ENCODE peak calls at places on chromosomes 16 and 17, in eight cellular contexts. M is transverse colon; C is CD8-positive, alpha-beta memory T cell; Y is ovary; F is lower lobe of right lung; W is fibroblast of lung; A is psoas muscle; P is Peyer's patch. U is an unnamed sample.

GRCh38 chr17:76710863-76711611 is at the start of gene MXRA7:
- DNase-seq in M (peak; percentile 72), C (peak; percentile 67), Y (peak; percentile 86), F (peak; percentile 79), W (peak; percentile 67), A (peak; percentile 89), P (peak; percentile 76), U (peak; percentile 94)

GRCh38 chr16:27379919-27380318 is 22.1 kb upstream of the IL21R start:
- DNase-seq in M (no peak), C (no peak), Y (no peak), F (no peak), W (no peak), A (no peak), P (peak; percentile 26), U (peak; percentile 22)

GRCh38 chr16:2979669-2980226 is 498 bp downstream of the PKMYT1 start:
- DNase-seq in M (no peak), C (no peak), Y (no peak), F (no peak), W (no peak), A (no peak), P (no peak), U (peak; percentile 58)

GRCh38 chr16:89395150-89396142 is 94.9 kb downstream of the ANKRD11 start:
- DNase-seq in M (peak; percentile 87), C (no peak), Y (peak; percentile 95), F (peak; percentile 86), W (peak; percentile 97), A (peak; percentile 93), P (peak; percentile 90), U (peak; percentile 91)

GRCh38 chr17:47981462-47981861 is 10.5 kb downstream of the CDK5RAP3 start:
- DNase-seq in M (peak; percentile 22), C (no peak), Y (no peak), F (no peak), W (no peak), A (no peak), P (no peak), U (no peak)

GRCh38 chr17:38868095-38868967 is 1.5 kb upstream of the LASP1 start:
- DNase-seq in M (peak; percentile 56), C (no peak), Y (peak; percentile 72), F (no peak), W (peak; percentile 45), A (peak; percentile 74), P (peak; percentile 77), U (peak; percentile 75)

GRCh38 chr17:40966848-40967247 is at the start of gene KRT39:
- DNase-seq in M (no peak), C (no peak), Y (no peak), F (no peak), W (no peak), A (no peak), P (no peak), U (no peak)

GRCh38 chr16:66406534-66407368 is 20.3 kb upstream of the BEAN1 start:
- DNase-seq in M (peak; percentile 87), C (peak; percentile 82), Y (peak; percentile 90), F (peak; percentile 87), W (peak; percentile 61), A (peak; percentile 91), P (peak; percentile 94), U (peak; percentile 96)

GRCh38 chr16:81635336-81635947 is 143.6 kb upstream of the PLCG2 start:
- DNase-seq in M (no peak), C (no peak), Y (no peak), F (no peak), W (no peak), A (no peak), P (no peak), U (no peak)

GRCh38 chr16:12067714-12068401 is 91.3 kb downstream of the SNX29 start:
- DNase-seq in M (peak; percentile 62), C (peak; percentile 17), Y (peak; percentile 76), F (no peak), W (peak; percentile 68), A (peak; percentile 23), P (peak; percentile 85), U (peak; percentile 44)

GRCh38 chr16:66569131-66569530 is 2.9 kb downstream of the CMTM1 start:
- DNase-seq in M (no peak), C (no peak), Y (no peak), F (no peak), W (peak; percentile 83), A (no peak), P (no peak), U (no peak)

GRCh38 chr16:86375370-86375769 is 135.0 kb upstream of the FOXF1 start:
- DNase-seq in M (no peak), C (no peak), Y (no peak), F (no peak), W (peak; percentile 94), A (no peak), P (no peak), U (no peak)

GRCh38 chr16:88061346-88062110 is 110.3 kb downstream of the BANP start:
- DNase-seq in M (no peak), C (no peak), Y (no peak), F (no peak), W (peak; percentile 17), A (peak; percentile 8), P (no peak), U (peak; percentile 33)

GRCh38 chr17:50272711-50273653 is 1.3 kb upstream of the TMEM92 start:
- DNase-seq in M (peak; percentile 62), C (peak; percentile 48), Y (peak; percentile 78), F (peak; percentile 73), W (no peak), A (peak; percentile 75), P (peak; percentile 70), U (peak; percentile 89)

GRCh38 chr17:50270430-50271172 is 3.7 kb upstream of the TMEM92 start:
- DNase-seq in M (peak; percentile 19), C (no peak), Y (peak; percentile 66), F (peak; percentile 55), W (peak; percentile 81), A (no peak), P (peak; percentile 53), U (peak; percentile 57)

GRCh38 chr17:50273654-50274040 is 619 bp upstream of the TMEM92 start:
- DNase-seq in M (peak; percentile 10), C (no peak), Y (peak; percentile 32), F (no peak), W (no peak), A (no peak), P (no peak), U (no peak)

GRCh38 chr17:50271173-50271750 is 3.0 kb upstream of the TMEM92 start:
- DNase-seq in M (no peak), C (no peak), Y (peak; percentile 47), F (no peak), W (no peak), A (no peak), P (peak; percentile 39), U (no peak)

DNA sequence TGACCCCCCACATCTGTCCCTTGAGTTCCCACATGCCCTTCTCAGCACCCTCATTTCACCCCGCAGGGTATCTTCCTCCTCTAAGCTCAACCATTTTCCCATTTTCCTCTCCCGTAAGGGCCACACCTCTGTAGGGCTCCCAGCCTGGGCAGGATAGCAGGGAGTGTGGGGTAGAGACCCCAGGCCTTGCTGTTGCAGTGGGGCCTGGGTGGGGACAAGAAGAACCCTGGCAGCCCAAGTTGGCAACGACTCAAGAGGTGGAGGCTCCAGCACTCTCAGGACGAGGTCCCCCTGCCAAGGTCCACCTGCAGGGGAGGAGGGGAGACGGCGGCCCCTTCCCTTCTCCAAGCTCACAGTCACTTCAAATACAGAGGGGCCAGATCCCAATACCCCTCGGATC is 2.0 kb upstream of the TMEM92 start:
- DNase-seq in M (peak; percentile 11), C (no peak), Y (peak; percentile 58), F (no peak), W (no peak), A (no peak), P (no peak), U (peak; percentile 50)
- H3K4me1 ChIP-seq in M (peaks cover 39% of the 10 kb centered on the region), C (peaks cover 4% of the 10 kb centered on the region), Y (peaks cover 25% of the 10 kb centered on the region), F (peaks cover 30% of the 10 kb centered on the region), W (peaks cover 22% of the 10 kb centered on the region), A (no peaks in the 10 kb centered on the region), P (no peaks in the 10 kb centered on the region), U (no peaks in the 10 kb centered on the region)

DNA sequence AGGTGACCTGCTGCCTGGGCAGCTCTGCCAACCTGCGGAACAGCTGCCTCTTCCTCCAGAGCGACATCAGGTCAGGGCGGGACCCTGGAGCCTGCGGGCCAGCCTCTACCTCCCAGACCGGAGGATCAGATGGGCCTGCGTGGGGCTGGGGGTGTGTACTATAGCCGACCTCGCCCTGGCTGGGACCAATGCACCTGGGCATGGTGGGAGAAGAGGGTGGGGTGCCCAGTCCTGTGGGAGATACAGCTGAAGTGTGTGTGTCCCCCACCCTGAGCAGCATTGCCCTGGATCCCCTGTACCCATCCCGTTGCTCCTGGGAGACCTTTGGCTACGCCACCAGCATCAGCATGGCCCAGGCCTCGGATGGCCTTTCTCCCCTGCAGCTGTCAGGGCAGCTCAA is 19.3 kb downstream of the CASKIN2 start:
- DNase-seq in M (no peak), C (no peak), Y (no peak), F (no peak), W (no peak), A (no peak), P (no peak), U (no peak)
- H3K36me3 ChIP-seq in M (peaks cover 15% of the 10 kb centered on the region), C (peaks cover 9% of the 10 kb centered on the region), Y (no peaks in the 10 kb centered on the region), F (peaks cover 99% of the 10 kb centered on the region), W (peaks cover 21% of the 10 kb centered on the region), A (peaks cover 95% of the 10 kb centered on the region), P (no peaks in the 10 kb centered on the region), U (no peaks in the 10 kb centered on the region)

DNA sequence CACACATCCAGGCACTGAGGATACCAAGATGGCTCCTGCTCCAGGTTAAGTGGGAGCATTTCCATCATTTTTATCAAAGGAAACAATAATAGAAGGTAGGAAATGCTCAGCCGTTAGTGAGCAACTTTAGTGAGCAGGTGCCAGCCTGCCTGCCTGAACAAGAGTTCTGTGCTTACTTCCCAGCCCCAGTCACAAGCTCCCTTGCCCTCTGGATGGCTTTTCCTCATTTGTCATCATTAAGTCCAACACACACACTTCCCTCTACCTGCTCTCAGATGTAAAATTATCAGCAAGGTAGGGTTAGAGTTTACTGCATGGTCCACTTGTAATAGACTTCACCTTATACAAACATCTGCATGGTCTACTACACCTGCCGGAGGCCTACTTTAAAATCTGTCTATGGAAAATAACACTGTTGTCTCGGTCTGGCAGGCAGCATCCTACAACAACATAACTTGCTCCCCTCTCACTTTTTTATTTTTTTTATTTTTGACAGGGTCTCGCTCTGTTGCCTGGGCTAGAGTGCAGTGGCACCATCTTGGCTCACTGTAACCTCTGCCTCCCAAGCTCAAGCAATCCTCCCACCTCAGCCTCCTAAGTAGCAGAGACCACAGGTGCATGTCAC is 12.7 kb downstream of the TEX2 start:
- DNase-seq in M (no peak), C (no peak), Y (no peak), F (no peak), W (no peak), A (no peak), P (no peak), U (no peak)
- H3K4me1 ChIP-seq in M (no peaks in the 10 kb centered on the region), C (no peaks in the 10 kb centered on the region), Y (no peaks in the 10 kb centered on the region), F (no peaks in the 10 kb centered on the region), W (no peaks in the 10 kb centered on the region), A (peaks cover 69% of the 10 kb centered on the region), P (no peaks in the 10 kb centered on the region), U (no peaks in the 10 kb centered on the region)

DNA sequence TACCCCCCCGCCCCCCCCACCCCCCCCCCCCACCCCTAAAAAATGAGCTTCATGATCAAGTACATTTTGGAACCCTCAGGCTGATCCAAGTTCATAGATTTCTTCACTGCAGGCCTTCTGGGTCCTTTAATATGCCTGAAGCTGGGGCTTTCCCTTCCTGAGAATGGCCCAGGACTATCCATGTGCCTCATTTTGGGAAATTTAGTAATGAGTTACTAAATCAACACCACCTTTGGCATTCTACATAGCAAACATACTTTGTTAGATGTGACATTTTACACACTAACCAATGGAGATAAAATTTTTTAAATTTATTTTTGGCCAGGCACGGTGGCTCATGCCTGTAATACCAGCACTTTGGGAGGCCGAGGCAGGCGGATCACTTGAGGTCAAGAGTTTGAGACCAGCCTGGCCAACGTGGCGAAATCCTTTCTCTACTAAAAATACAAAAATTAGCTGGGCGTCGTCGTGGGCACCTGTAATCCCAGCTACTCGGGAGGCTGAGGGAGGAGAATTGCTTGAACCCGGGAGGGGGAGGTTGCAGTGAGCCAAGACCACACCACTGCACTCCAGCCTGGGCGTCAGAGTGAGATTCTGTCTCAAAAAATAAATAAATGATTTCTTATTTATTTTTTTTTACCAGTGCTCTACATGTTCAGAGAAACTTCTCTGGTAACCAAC is 14.0 kb downstream of the HERPUD1 start:
- DNase-seq in M (no peak), C (no peak), Y (no peak), F (no peak), W (no peak), A (no peak), P (peak; percentile 42), U (peak; percentile 52)
- H3K36me3 ChIP-seq in M (peaks cover 43% of the 10 kb centered on the region), C (peaks cover 36% of the 10 kb centered on the region), Y (no peaks in the 10 kb centered on the region), F (peaks cover 61% of the 10 kb centered on the region), W (peaks cover 25% of the 10 kb centered on the region), A (peaks cover 76% of the 10 kb centered on the region), P (no peaks in the 10 kb centered on the region), U (peaks cover 8% of the 10 kb centered on the region)